ENCODE peak calls at places on chromosomes 13 and 19, in nine cellular contexts. Q, P, R, K, Z, B, V, F and M are unnamed samples.

GRCh38 chr19:15563325-15563794 is 51.7 kb upstream of the CYP4F8 start:
- DNase-seq in V (no peak), R (peak; percentile 78), P (no peak), Q (peak; percentile 34), Z (peak; percentile 47), F (no peak), B (peak; percentile 70), K (no peak), M (no peak)

GRCh38 chr13:109784590-109785140 is 1.7 kb downstream of the IRS2 start:
- DNase-seq in F (peak; percentile 63), V (peak; percentile 88), Q (peak; percentile 86), P (peak; percentile 79), B (peak; percentile 86), Z (peak; percentile 86), R (peak; percentile 88), K (peak; percentile 79), M (peak; percentile 59)

GRCh38 chr13:22655106-22655852 is 525.5 kb upstream of the SGCG start:
- DNase-seq in Z (no peak), F (no peak), B (no peak), R (no peak), K (no peak), P (no peak), Q (no peak), V (no peak), M (no peak)

GRCh38 chr13:42696191-42696590 is 85.2 kb upstream of the FAM216B start:
- DNase-seq in P (no peak), V (no peak), Z (no peak), B (no peak), Q (peak; percentile 57), K (no peak), R (no peak), F (no peak), M (no peak)

GRCh38 chr13:79423801-79424642 is 18.0 kb upstream of the RBM26 start:
- DNase-seq in Z (no peak), Q (peak; percentile 71), P (no peak), V (no peak), B (no peak), K (peak; percentile 75), F (no peak), R (no peak), M (no peak)

GRCh38 chr13:46575321-46575721 is 22.4 kb downstream of the LRCH1 start:
- DNase-seq in F (no peak), P (no peak), Z (no peak), R (no peak), V (no peak), Q (peak; percentile 70), B (no peak), K (no peak), M (no peak)

GRCh38 chr19:31784631-31785237 is 435.5 kb upstream of the TSHZ3 start:
- DNase-seq in K (no peak), Z (no peak), Q (no peak), R (peak; percentile 53), P (no peak), B (no peak), V (no peak), F (no peak), M (no peak)

GRCh38 chr19:8481616-8482015 is 20.8 kb downstream of the PRAM1 start:
- DNase-seq in Q (no peak), K (no peak), P (no peak), V (no peak), Z (no peak), R (peak; percentile 26), F (no peak), B (no peak), M (no peak)

GRCh38 chr13:98548230-98548629 is 28.7 kb downstream of the STK24 start:
- DNase-seq in F (no peak), V (no peak), K (no peak), B (no peak), P (no peak), R (no peak), Z (no peak), Q (no peak), M (no peak)

GRCh38 chr13:51935326-51936171 is 73.8 kb downstream of the CCDC70 start:
- DNase-seq in V (no peak), R (no peak), P (no peak), K (peak; percentile 72), B (no peak), Z (no peak), Q (peak; percentile 20), F (no peak), M (no peak)

GRCh38 chr19:35458821-35459391 is 10.8 kb downstream of the FFAR2 start:
- DNase-seq in V (no peak), F (no peak), Q (no peak), K (no peak), P (no peak), B (peak; percentile 67), R (no peak), Z (no peak), M (peak; percentile 70)

GRCh38 chr13:27481766-27482165 is 31.4 kb upstream of the MTIF3 start:
- DNase-seq in Q (peak; percentile 51), P (peak; percentile 26), F (no peak), R (no peak), Z (no peak), V (no peak), K (peak; percentile 90), B (peak; percentile 69), M (no peak)

GRCh38 chr19:17726136-17726741 is 7.0 kb downstream of the MAP1S start:
- DNase-seq in Z (no peak), F (no peak), B (no peak), V (no peak), P (no peak), Q (no peak), R (no peak), K (no peak), M (no peak)

GRCh38 chr13:90184355-90184754 is 1163.1 kb upstream of the MIR17HG start:
- DNase-seq in Z (no peak), R (no peak), V (no peak), K (no peak), P (no peak), Q (no peak), B (no peak), F (no peak), M (no peak)

GRCh38 chr19:1066748-1067340 is at the start of gene ARHGAP45:
- DNase-seq in F (peak; percentile 85), K (peak; percentile 68), V (no peak), R (no peak), Q (no peak), Z (peak; percentile 55), B (no peak), P (no peak), M (peak; percentile 84)

GRCh38 chr13:111058796-111059506 is 56.2 kb upstream of the ARHGEF7 start:
- DNase-seq in P (no peak), Z (no peak), K (no peak), Q (no peak), V (no peak), R (no peak), B (no peak), F (no peak), M (no peak)

GRCh38 chr19:51294977-51295375 is 16.5 kb upstream of the IGLON5 start:
- DNase-seq in F (no peak), R (no peak), K (no peak), Z (no peak), Q (no peak), B (no peak), P (no peak), V (no peak), M (no peak)

GRCh38 chr19:16797876-16798275 is 31.3 kb upstream of the SIN3B start:
- DNase-seq in K (no peak), P (no peak), F (no peak), R (no peak), V (no peak), B (no peak), Q (no peak), Z (no peak), M (no peak)

GRCh38 chr13:112781287-112781686 is 91.4 kb downstream of the ATP11A start:
- DNase-seq in F (no peak), Q (no peak), K (no peak), R (no peak), Z (no peak), V (no peak), B (no peak), P (peak; percentile 2), M (no peak)

GRCh38 chr19:13212759-13213330 is 62.6 kb downstream of the IER2 start:
- DNase-seq in F (peak; percentile 77), V (peak; percentile 72), P (no peak), Q (peak; percentile 67), R (peak; percentile 58), B (peak; percentile 80), K (peak; percentile 91), Z (peak; percentile 67), M (peak; percentile 65)
- TF ChIP-seq CTCF in F (peak; percentile 47), V (no peak), P (no peak), Q (peak; percentile 62), R (no peak), B (peak; percentile 7), K (peak; percentile 84), Z (peak; percentile 55), M (peak; percentile 74)

GRCh38 chr19:39154084-39154625 is 28.6 kb downstream of the PAK4 start:
- DNase-seq in R (no peak), V (no peak), B (no peak), Z (no peak), Q (no peak), P (no peak), K (no peak), F (no peak), M (no peak)

GRCh38 chr19:39155114-39155700 is 29.6 kb downstream of the PAK4 start:
- DNase-seq in Q (no peak), V (no peak), R (no peak), P (no peak), F (no peak), Z (no peak), B (peak; percentile 55), K (peak; percentile 44), M (no peak)

GRCh38 chr19:39156230-39156890 is 30.8 kb downstream of the PAK4 start:
- DNase-seq in B (peak; percentile 75), Z (no peak), V (no peak), F (no peak), P (no peak), R (no peak), Q (peak; percentile 32), K (no peak), M (no peak)

GRCh38 chr19:39155741-39156140 is 30.2 kb downstream of the PAK4 start:
- DNase-seq in B (peak; percentile 57), R (no peak), V (no peak), Q (no peak), P (no peak), F (no peak), K (no peak), Z (no peak), M (no peak)

GRCh38 chr19:39154626-39155100 is 29.1 kb downstream of the PAK4 start:
- DNase-seq in F (no peak), Z (no peak), R (no peak), B (peak; percentile 83), Q (peak; percentile 6), V (no peak), K (peak; percentile 78), P (no peak), M (no peak)
- TF ChIP-seq CTCF in F (no peak), Z (no peak), R (no peak), B (no peak), Q (no peak), V (no peak), K (no peak), P (no peak), M (no peak)

GRCh38 chr13:82758056-82758455 is 1124.2 kb downstream of the SLITRK1 start:
- DNase-seq in K (peak; percentile 83), P (no peak), Z (no peak), V (no peak), F (no peak), Q (peak; percentile 37), R (no peak), B (no peak), M (no peak)
- TF ChIP-seq CTCF in K (peak; percentile 79), P (no peak), Z (no peak), V (no peak), F (no peak), Q (peak; percentile 32), R (no peak), B (no peak), M (no peak)

GRCh38 chr13:92044351-92044750 is 645.9 kb downstream of the GPC5 start:
- DNase-seq in Q (no peak), P (no peak), B (no peak), Z (no peak), R (no peak), K (no peak), F (no peak), V (no peak), M (no peak)
- TF ChIP-seq CTCF in Q (no peak), P (no peak), B (no peak), Z (no peak), R (no peak), K (no peak), F (no peak), V (no peak), M (no peak)